ENCODE peak calls at places on chromosome 6, in ten cellular contexts. D is mesothelial cell of epicardium; G is germinal center; V is hippocampal formation; O is cardiac fibroblast; S is CD8-positive, alpha-beta memory T cell; E is GM03348; H is HT1080; B is aorta; F is GM04504. A is an unnamed sample.

GRCh38 chr6:39471954-39472659 is 149.6 kb upstream of the KCNK16 start:
- DNase-seq in B (no peak), F (no peak), H (no peak), E (no peak), O (no peak), V (no peak), G (no peak), D (no peak), S (no peak), A (no peak)

GRCh38 chr6:10595731-10596664 is 74.8 kb downstream of the GCNT2 start:
- DNase-seq in O (no peak), V (no peak), D (no peak), H (peak; percentile 82), F (no peak), G (no peak), S (no peak), B (no peak), E (no peak), A (no peak)

GRCh38 chr6:119614138-119614537 is 264.6 kb upstream of the MAN1A1 start:
- DNase-seq in F (no peak), B (no peak), E (no peak), S (no peak), V (no peak), G (no peak), D (no peak), H (no peak), O (no peak), A (no peak)

GRCh38 chr6:111361648-111362047 is 121.4 kb downstream of the REV3L start:
- DNase-seq in G (no peak), D (no peak), H (peak; percentile 31), F (peak; percentile 7), V (peak; percentile 10), E (peak; percentile 18), B (no peak), S (no peak), O (peak; percentile 63), A (no peak)

GRCh38 chr6:119612176-119612870 is 262.8 kb upstream of the MAN1A1 start:
- DNase-seq in D (no peak), H (no peak), V (no peak), B (no peak), G (no peak), S (no peak), F (no peak), E (peak; percentile 36), O (peak; percentile 63), A (no peak)

GRCh38 chr6:77455271-77455670 is 8.0 kb downstream of the HTR1B start:
- DNase-seq in H (no peak), G (no peak), V (no peak), B (no peak), S (no peak), E (no peak), D (no peak), O (peak; percentile 44), F (no peak), A (no peak)

GRCh38 chr6:147633191-147633590 is 124.7 kb downstream of the SAMD5 start:
- DNase-seq in B (no peak), H (no peak), G (no peak), V (no peak), D (no peak), F (no peak), E (no peak), S (no peak), O (no peak), A (no peak)

GRCh38 chr6:128518531-128519131 is 1.8 kb downstream of the PTPRK start:
- DNase-seq in G (no peak), F (no peak), B (peak; percentile 83), D (no peak), H (no peak), E (no peak), S (no peak), O (peak; percentile 25), V (no peak), A (no peak)

GRCh38 chr6:131265939-131266338 is 130.7 kb downstream of the AKAP7 start:
- DNase-seq in D (no peak), O (no peak), E (no peak), S (no peak), F (no peak), G (no peak), H (no peak), B (no peak), V (no peak), A (no peak)

GRCh38 chr6:35213824-35214756 is at the start of gene SCUBE3:
- DNase-seq in S (peak; percentile 10), F (no peak), B (peak; percentile 84), E (peak; percentile 81), O (peak; percentile 51), D (peak; percentile 51), V (no peak), G (peak; percentile 44), H (peak; percentile 44), A (peak; percentile 85)

GRCh38 chr6:72287801-72288200 is 334.1 kb upstream of the KCNQ5 start:
- DNase-seq in H (no peak), S (no peak), O (no peak), G (no peak), V (no peak), D (no peak), B (no peak), F (no peak), E (no peak), A (no peak)

GRCh38 chr6:12584631-12585405 is 131.7 kb upstream of the PHACTR1 start:
- DNase-seq in S (no peak), D (no peak), G (no peak), E (no peak), O (peak; percentile 50), H (no peak), B (no peak), F (no peak), V (no peak), A (no peak)

GRCh38 chr6:163122365-163122764 is 292.2 kb upstream of the QKI start:
- DNase-seq in O (no peak), S (no peak), H (no peak), E (no peak), V (no peak), D (no peak), F (no peak), G (no peak), B (no peak), A (no peak)

GRCh38 chr6:17820055-17820454 is 113.3 kb upstream of the NUP153 start:
- DNase-seq in B (no peak), F (no peak), H (no peak), G (no peak), S (no peak), V (no peak), O (no peak), E (no peak), D (no peak), A (no peak)

GRCh38 chr6:169312658-169313346 is 59.2 kb upstream of the THBS2 start:
- DNase-seq in V (no peak), O (peak; percentile 53), G (no peak), E (peak; percentile 66), F (peak; percentile 37), D (no peak), H (no peak), S (no peak), B (no peak), A (no peak)

GRCh38 chr6:40953486-40953885 is 85.5 kb downstream of the UNC5CL start:
- DNase-seq in B (no peak), O (no peak), G (no peak), S (no peak), H (no peak), V (no peak), F (peak; percentile 66), D (no peak), E (no peak), A (no peak)

GRCh38 chr6:53922571-53922981 is 127.8 kb downstream of the LRRC1 start:
- DNase-seq in V (no peak), D (no peak), G (no peak), E (no peak), O (peak; percentile 46), B (no peak), S (no peak), F (no peak), H (no peak), A (no peak)

GRCh38 chr6:138844203-138844602 is 48.3 kb downstream of the ECT2L start:
- DNase-seq in D (no peak), S (no peak), B (no peak), E (peak; percentile 72), H (no peak), G (no peak), O (peak; percentile 33), V (no peak), F (peak; percentile 79), A (no peak)

GRCh38 chr6:151534576-151534975 is 40.8 kb downstream of the CCDC170 start:
- DNase-seq in S (no peak), G (no peak), O (peak; percentile 91), H (peak; percentile 44), F (no peak), E (no peak), V (no peak), D (no peak), B (no peak), A (no peak)

GRCh38 chr6:1226208-1227099 is 85.4 kb upstream of the FOXQ1 start:
- DNase-seq in H (no peak), O (no peak), E (peak; percentile 28), S (no peak), G (no peak), V (no peak), B (no peak), D (no peak), F (no peak), A (no peak)

GRCh38 chr6:37324131-37325033 is 29.4 kb upstream of the RNF8 start:
- DNase-seq in D (no peak), F (no peak), S (no peak), H (peak; percentile 92), E (peak; percentile 43), V (no peak), B (no peak), G (no peak), O (peak; percentile 70), A (no peak)

GRCh38 chr6:38114976-38115632 is 295.6 kb downstream of the ZFAND3 start:
- DNase-seq in D (no peak), S (no peak), G (no peak), V (no peak), B (no peak), H (no peak), O (no peak), E (no peak), F (no peak), A (no peak)

GRCh38 chr6:24255676-24256075 is 102.2 kb downstream of the DCDC2 start:
- DNase-seq in V (no peak), E (no peak), S (no peak), G (no peak), B (no peak), D (no peak), H (no peak), F (no peak), O (no peak), A (no peak)

GRCh38 chr6:27970444-27970843 is 13.4 kb downstream of the OR2B6 start:
- DNase-seq in G (no peak), E (no peak), S (no peak), D (no peak), F (no peak), V (no peak), B (no peak), O (no peak), H (no peak), A (no peak)

A was measured in type B pancreatic cell.